ENCODE peak calls at places on chromosomes 1 and 21, in nine cellular contexts. U is NCI-H2029; Q is astrocyte of the spinal cord; L is CD8-positive, alpha-beta memory T cell; M is renal cortical epithelial cell; S is left colon; W is posterior cingulate gyrus; Z is OCI-LY7; J is NCI-H2107. H is an unnamed sample.

GRCh38 chr1:83508485-83509151 is 490.3 kb downstream of the TTLL7 start:
- DNase-seq in U (no peak), Q (peak; percentile 60), L (peak; percentile 20), M (peak; percentile 53), S (no peak), W (no peak), Z (no peak), J (no peak), H (no peak)

GRCh38 chr1:157092831-157093230 is 6.8 kb downstream of the ETV3L start:
- DNase-seq in U (no peak), Q (no peak), L (no peak), M (no peak), S (peak; percentile 15), W (no peak), Z (no peak), J (no peak), H (no peak)

GRCh38 chr1:156480411-156481192 is 20.0 kb downstream of the MEF2D start:
- DNase-seq in U (no peak), Q (peak; percentile 26), L (peak; percentile 76), M (no peak), S (peak; percentile 65), W (no peak), Z (peak; percentile 90), J (no peak), H (peak; percentile 33)

GRCh38 chr1:110057963-110058518 is 12.4 kb downstream of the ALX3 start:
- DNase-seq in U (no peak), Q (no peak), L (no peak), M (no peak), S (no peak), W (no peak), Z (no peak), J (no peak), H (no peak)

GRCh38 chr1:233675893-233676292 is 62.0 kb downstream of the KCNK1 start:
- DNase-seq in U (no peak), Q (no peak), L (no peak), M (no peak), S (no peak), W (no peak), Z (no peak), J (no peak), H (peak; percentile 18)

GRCh38 chr21:27277122-27277521 is 310.2 kb upstream of the ADAMTS5 start:
- DNase-seq in U (no peak), Q (no peak), L (no peak), M (no peak), S (no peak), W (no peak), Z (no peak), J (no peak), H (no peak)

GRCh38 chr1:187465441-187465840 is 636.7 kb downstream of the PLA2G4A start:
- DNase-seq in U (peak; percentile 83), Q (no peak), L (no peak), M (no peak), S (no peak), W (no peak), Z (no peak), J (no peak), H (no peak)

GRCh38 chr1:96309783-96310182 is 411.8 kb upstream of the PTBP2 start:
- DNase-seq in U (no peak), Q (peak; percentile 63), L (no peak), M (peak; percentile 83), S (no peak), W (no peak), Z (no peak), J (no peak), H (peak; percentile 86)

GRCh38 chr21:18522181-18522771 is 118.7 kb upstream of the TMPRSS15 start:
- DNase-seq in U (no peak), Q (peak; percentile 54), L (no peak), M (no peak), S (no peak), W (no peak), Z (no peak), J (no peak), H (peak; percentile 22)

GRCh38 chr1:198108646-198109045 is 48.2 kb upstream of the NEK7 start:
- DNase-seq in U (no peak), Q (no peak), L (no peak), M (no peak), S (no peak), W (no peak), Z (no peak), J (no peak), H (no peak)

GRCh38 chr21:28960245-28960644 is 32.4 kb downstream of the LTN1 start:
- DNase-seq in U (no peak), Q (no peak), L (no peak), M (no peak), S (no peak), W (no peak), Z (no peak), J (no peak), H (no peak)

GRCh38 chr21:43866233-43866632 is 1.2 kb downstream of the AGPAT3 start:
- DNase-seq in U (peak; percentile 44), Q (peak; percentile 72), L (peak; percentile 36), M (no peak), S (peak; percentile 65), W (peak; percentile 45), Z (peak; percentile 47), J (peak; percentile 66), H (peak; percentile 50)

GRCh38 chr1:15483971-15484370 is 8.1 kb downstream of the CELA2B start:
- DNase-seq in U (no peak), Q (no peak), L (no peak), M (no peak), S (no peak), W (no peak), Z (no peak), J (no peak), H (no peak)

GRCh38 chr1:109535481-109535880 is 4.2 kb upstream of the GPR61 start:
- DNase-seq in U (no peak), Q (no peak), L (no peak), M (no peak), S (no peak), W (no peak), Z (no peak), J (no peak), H (no peak)

GRCh38 chr1:169060906-169061683 is 45.4 kb upstream of the ATP1B1 start:
- DNase-seq in U (no peak), Q (no peak), L (no peak), M (no peak), S (no peak), W (no peak), Z (no peak), J (no peak), H (no peak)

GRCh38 chr1:57307382-57307781 is 116.5 kb downstream of the DAB1 start:
- DNase-seq in U (peak; percentile 65), Q (no peak), L (peak; percentile 84), M (no peak), S (peak; percentile 29), W (no peak), Z (peak; percentile 75), J (no peak), H (peak; percentile 21)

H was measured in MCF 10A.